ENCODE peak calls at places on chromosome 22, in four cellular contexts. Z is K562, N is GM12878, K is HepG2. O is an unnamed sample.

GRCh38 chr22:45969414-45969799 is 7.6 kb downstream of the WNT7B start:
- DNase-seq in Z (peak), K (no peak), N (no peak), O (no peak)

GRCh38 chr22:37972527-37972926 is 11.8 kb downstream of the SOX10 start:
- DNase-seq in Z (no peak), N (no peak), K (no peak), O (no peak)

GRCh38 chr22:22940961-22941605 is 53.5 kb downstream of the IGLL5 start:
- DNase-seq in Z (no peak), K (no peak), N (no peak), O (no peak)

GRCh38 chr22:36330655-36331305 is 57.0 kb downstream of the MYH9 start:
- DNase-seq in N (no peak), Z (no peak), K (no peak), O (no peak)

GRCh38 chr22:37208401-37209139 is 3.7 kb downstream of the SSTR3 start:
- DNase-seq in N (no peak), K (no peak), Z (no peak), O (no peak)

GRCh38 chr22:44199866-44200265 is 19.1 kb downstream of the PARVG start:
- DNase-seq in Z (no peak), N (no peak), K (no peak), O (no peak)

GRCh38 chr22:25051983-25052710 is 99.6 kb downstream of the KIAA1671 start:
- DNase-seq in Z (no peak), K (peak), N (no peak), O (no peak)

GRCh38 chr22:28051787-28052356 is 132.8 kb upstream of the PITPNB start:
- DNase-seq in Z (peak), K (peak), N (no peak), O (peak)

GRCh38 chr22:46735747-46736608 is 2.1 kb downstream of the CERK start:
- DNase-seq in Z (no peak), N (no peak), K (no peak), O (no peak)

GRCh38 chr22:29695129-29695926 is 24.5 kb upstream of the CABP7 start:
- DNase-seq in N (no peak), Z (no peak), K (no peak), O (no peak)

GRCh38 chr22:50710886-50711285 is 27.1 kb upstream of the ACR start:
- DNase-seq in Z (no peak), K (no peak), N (no peak), O (no peak)

GRCh38 chr22:20547029-20547428 is 39.6 kb downstream of the MED15 start:
- DNase-seq in Z (no peak), K (no peak), N (no peak), O (no peak)

GRCh38 chr22:47067911-47068654 is 305.6 kb downstream of the TBC1D22A start:
- DNase-seq in K (no peak), N (no peak), Z (no peak), O (no peak)

GRCh38 chr22:46777609-46777970 is 15.1 kb downstream of the TBC1D22A start:
- DNase-seq in N (no peak), Z (no peak), K (no peak), O (no peak)

GRCh38 chr22:40196628-40197027 is 18.9 kb downstream of the TNRC6B start:
- DNase-seq in N (peak), Z (no peak), K (no peak), O (no peak)

GRCh38 chr22:36371920-36372319 is 15.8 kb downstream of the MYH9 start:
- DNase-seq in N (no peak), K (no peak), Z (no peak), O (no peak)

GRCh38 chr22:49333206-49333605 is 494.5 kb downstream of the BRD1 start:
- DNase-seq in N (no peak), K (no peak), Z (no peak), O (no peak)

GRCh38 chr22:17835256-17835655 is 61.0 kb upstream of the BID start:
- DNase-seq in K (no peak), Z (no peak), N (no peak), O (no peak)

GRCh38 chr22:49925525-49926128 is 7.2 kb downstream of the CRELD2 start:
- DNase-seq in Z (no peak), K (no peak), N (peak), O (no peak)

GRCh38 chr22:31253949-31254348 is 38.3 kb downstream of the PIK3IP1 start:
- DNase-seq in N (no peak), K (peak), Z (no peak), O (no peak)

GRCh38 chr22:26904483-26904882 is 247.1 kb downstream of the MIAT start:
- DNase-seq in N (no peak), Z (no peak), K (no peak), O (no peak)

GRCh38 chr22:17944205-17944725 is 80.1 kb downstream of the MICAL3 start:
- DNase-seq in K (no peak), Z (no peak), N (no peak), O (no peak)

GRCh38 chr22:42189761-42190160 is 59.2 kb upstream of the CYP2D6 start:
- DNase-seq in N (no peak), Z (no peak), K (no peak), O (no peak)

GRCh38 chr22:42185915-42186439 is 55.4 kb upstream of the CYP2D6 start:
- DNase-seq in K (no peak), N (no peak), Z (no peak), O (no peak)

GRCh38 chr22:42187646-42188045 is 57.0 kb upstream of the CYP2D6 start:
- DNase-seq in K (no peak), N (no peak), Z (no peak), O (no peak)

GRCh38 chr22:42190274-42190673 is 59.7 kb upstream of the CYP2D6 start:
- DNase-seq in N (no peak), Z (no peak), K (peak), O (no peak)

DNA sequence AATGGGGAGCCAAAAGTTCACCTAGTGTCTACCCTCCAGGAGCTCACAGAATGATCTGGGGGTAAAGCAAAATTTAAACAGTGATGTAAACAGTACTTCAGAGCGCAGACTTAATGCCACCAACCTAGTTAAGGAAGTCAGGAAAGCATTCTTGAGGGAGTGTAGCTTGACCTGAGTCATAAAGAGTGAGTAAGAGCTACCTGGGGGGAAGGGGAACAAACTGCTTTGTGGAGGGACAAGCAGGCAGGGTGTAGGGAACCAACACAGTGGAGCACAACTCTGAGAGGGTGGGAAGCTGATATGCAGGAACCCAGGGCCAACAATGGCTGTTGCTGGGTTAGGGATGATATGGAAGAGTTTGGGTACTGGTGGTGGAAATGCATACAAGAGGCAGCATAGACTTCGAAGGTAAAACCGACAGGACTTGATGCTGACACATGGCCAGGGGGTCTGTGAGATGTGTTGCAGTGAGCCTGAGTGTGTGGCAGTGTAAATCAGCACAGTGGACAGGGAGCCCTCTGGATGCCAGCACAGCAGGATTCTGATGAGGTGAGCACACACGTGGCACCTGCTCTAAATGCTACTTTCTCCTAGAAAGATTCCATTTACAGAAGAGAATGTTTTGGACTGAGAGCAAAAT is 58.3 kb upstream of the CYP2D6 start:
- DNase-seq in Z (no peak), N (no peak), K (no peak), O (no peak)
- TF ChIP-seq TARDBP in Z (no peak), N (no peak), K (no peak), O (no peak)

GRCh38 chr22:21623402-21623970 is 6.3 kb downstream of the YDJC start:
- DNase-seq in K (no peak), Z (no peak), N (no peak), O (no peak)

GRCh38 chr22:21624880-21625791 is 4.7 kb downstream of the YDJC start:
- DNase-seq in N (no peak), Z (peak), K (no peak), O (no peak)

GRCh38 chr22:21622624-21623401 is 7.0 kb downstream of the YDJC start:
- DNase-seq in Z (no peak), K (no peak), N (no peak), O (no peak)

GRCh38 chr22:21626073-21626734 is 3.6 kb downstream of the YDJC start:
- DNase-seq in N (no peak), K (no peak), Z (no peak), O (no peak)

GRCh38 chr22:21624120-21624879 is 5.5 kb downstream of the YDJC start:
- DNase-seq in K (no peak), N (no peak), Z (peak), O (peak)
- TF ChIP-seq FOXM1 in K (no peak), N (no peak), Z (no peak), O (no peak)

GRCh38 chr22:19523240-19524169 is 705 bp downstream of the CLDN5 start:
- DNase-seq in K (no peak), N (no peak), Z (no peak), O (no peak)
- TF ChIP-seq TARDBP in K (no peak), N (no peak), Z (no peak), O (no peak)

GRCh38 chr22:35258144-35258988 is 1.1 kb downstream of the HMGXB4 start:
- DNase-seq in Z (peak), K (no peak), N (no peak), O (peak)
- TF ChIP-seq FOXM1 in Z (no peak), K (no peak), N (no peak), O (no peak)

O was measured in HEK293T.